ENCODE peak calls at places on chromosomes 1 and 21, in five cellular contexts. A is sigmoid colon, Q is adrenal gland, X is suprapubic skin, M is Peyer's patch. K is an unnamed sample.

GRCh38 chr1:5287178-5288155 is 633.1 kb downstream of the AJAP1 start:
- DNase-seq in A (no peak), Q (no peak), X (no peak), M (no peak), K (peak; percentile 35)

GRCh38 chr1:9506901-9507300 is 32.4 kb upstream of the SLC25A33 start:
- DNase-seq in A (no peak), Q (no peak), X (no peak), M (no peak), K (no peak)

GRCh38 chr1:153804112-153804511 is 28.9 kb downstream of the SLC27A3 start:
- DNase-seq in A (no peak), Q (no peak), X (no peak), M (peak; percentile 21), K (no peak)

GRCh38 chr1:1061682-1062363 is 12.3 kb downstream of the RNF223 start:
- DNase-seq in A (no peak), Q (no peak), X (no peak), M (no peak), K (no peak)

GRCh38 chr1:64482128-64482527 is 12.2 kb downstream of the CACHD1 start:
- DNase-seq in A (no peak), Q (no peak), X (no peak), M (no peak), K (no peak)

GRCh38 chr1:231338270-231339128 is at the start of gene SPRTN:
- DNase-seq in A (no peak), Q (no peak), X (peak; percentile 94), M (no peak), K (no peak)

GRCh38 chr1:85137660-85138059 is 63.2 kb downstream of the SYDE2 start:
- DNase-seq in A (peak; percentile 70), Q (peak; percentile 37), X (no peak), M (peak; percentile 84), K (no peak)

GRCh38 chr1:6419397-6419802 is 319 bp downstream of the HES2 start:
- DNase-seq in A (no peak), Q (no peak), X (no peak), M (no peak), K (no peak)

GRCh38 chr21:33433425-33434114 is 30.4 kb downstream of the IFNGR2 start:
- DNase-seq in A (no peak), Q (no peak), X (no peak), M (peak; percentile 37), K (no peak)

GRCh38 chr1:35587736-35588135 is 14.6 kb downstream of the TFAP2E start:
- DNase-seq in A (peak; percentile 14), Q (no peak), X (no peak), M (no peak), K (peak; percentile 18)

GRCh38 chr1:180934563-180934962 is 21.9 kb downstream of the KIAA1614 start:
- DNase-seq in A (no peak), Q (no peak), X (no peak), M (no peak), K (no peak)

GRCh38 chr1:240935921-240936320 is 324.0 kb upstream of the GREM2 start:
- DNase-seq in A (no peak), Q (no peak), X (no peak), M (no peak), K (no peak)

GRCh38 chr1:240258910-240259309 is 167.2 kb downstream of the FMN2 start:
- DNase-seq in A (no peak), Q (no peak), X (no peak), M (no peak), K (no peak)

GRCh38 chr1:27934818-27935549 is at the start of gene SMPDL3B:
- DNase-seq in A (no peak), Q (no peak), X (no peak), M (peak; percentile 82), K (peak; percentile 49)

GRCh38 chr1:16143566-16144324 is 12.1 kb downstream of the EPHA2 start:
- DNase-seq in A (no peak), Q (no peak), X (no peak), M (peak; percentile 89), K (no peak)

GRCh38 chr1:176878750-176879536 is 285.6 kb downstream of the ASTN1 start:
- DNase-seq in A (no peak), Q (no peak), X (no peak), M (no peak), K (no peak)

GRCh38 chr1:25691211-25691610 is 74.6 kb downstream of the MAN1C1 start:
- DNase-seq in A (no peak), Q (no peak), X (no peak), M (no peak), K (no peak)

GRCh38 chr1:172269644-172270043 is 150.8 kb upstream of the C1orf105 start:
- DNase-seq in A (no peak), Q (no peak), X (no peak), M (no peak), K (no peak)

GRCh38 chr1:95852483-95853070 is 618.6 kb downstream of the RWDD3 start:
- DNase-seq in A (no peak), Q (no peak), X (no peak), M (no peak), K (no peak)

GRCh38 chr1:205077934-205078311 is 6.3 kb downstream of the TMEM81 start:
- DNase-seq in A (no peak), Q (no peak), X (no peak), M (no peak), K (no peak)

DNA sequence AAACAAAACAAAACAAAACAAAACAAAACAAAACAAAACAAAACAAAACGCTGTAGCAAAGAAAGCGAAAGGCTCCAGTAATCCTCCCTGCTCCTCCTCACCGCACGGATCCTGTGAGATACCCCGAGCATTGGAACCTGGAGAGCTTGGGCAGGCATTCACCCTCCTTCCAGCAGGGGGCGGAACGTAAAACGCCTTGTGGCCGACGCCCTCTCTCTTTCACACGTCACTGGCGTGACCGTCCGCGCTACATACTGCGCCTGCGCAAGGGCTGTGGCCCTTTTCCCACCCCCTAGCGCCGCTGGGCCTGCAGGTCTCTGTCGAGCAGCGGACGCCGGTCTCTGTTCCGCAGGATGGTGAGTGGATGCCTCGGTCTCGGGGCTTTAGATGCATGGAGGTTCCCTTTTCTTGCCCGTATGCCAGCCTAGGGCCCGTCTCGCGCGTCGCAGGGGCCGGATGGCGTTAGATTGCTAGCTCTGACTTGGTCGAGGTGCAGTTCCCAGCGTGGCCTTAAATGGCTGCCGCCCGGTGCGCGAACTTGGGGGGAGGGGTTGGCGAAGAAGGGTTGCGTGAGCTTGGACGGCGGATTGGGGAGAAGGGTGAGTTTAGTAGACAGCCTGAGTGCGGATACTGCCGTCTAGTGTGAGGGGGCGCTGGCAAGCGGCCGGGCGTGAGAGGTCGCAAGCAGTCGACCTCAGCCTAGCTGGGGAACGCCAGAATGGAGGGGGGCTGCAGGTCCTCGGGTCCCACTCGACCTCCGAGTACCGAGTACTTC is at the start of gene RPL5:
- DNase-seq in A (peak; percentile 98), Q (peak; percentile 98), X (peak; percentile 98), M (peak; percentile 99), K (peak; percentile 99)
- TF ChIP-seq POLR2A in A (peak; percentile 92), Q (peak; percentile 94), X (peak; percentile 94), M (peak; percentile 85), K (peak; percentile 81)

DNA sequence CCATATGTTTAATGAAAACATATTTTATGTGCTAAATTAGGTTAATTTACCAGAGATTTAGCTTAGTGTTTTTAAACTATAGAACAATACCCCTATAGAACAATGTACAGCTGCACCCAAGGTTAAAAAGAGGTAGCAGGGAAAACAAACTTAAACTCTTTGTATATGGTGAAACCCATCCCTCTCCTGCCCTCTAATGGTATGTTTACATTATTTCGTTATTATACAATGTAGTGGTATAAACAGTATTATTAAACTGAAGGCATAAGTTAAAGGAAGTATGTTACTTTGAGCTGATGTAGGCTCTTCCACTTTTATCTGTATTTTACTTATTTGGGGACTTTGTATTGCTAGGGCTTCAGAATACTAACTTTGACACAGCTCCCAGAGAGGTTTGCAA is 16.7 kb upstream of the ZYG11A start:
- DNase-seq in A (no peak), Q (no peak), X (no peak), M (no peak), K (no peak)
- TF ChIP-seq CTCF in A (no peak), Q (no peak), X (no peak), M (no peak), K (no peak)

GRCh38 chr1:32969556-32969955 is 4.9 kb upstream of the RNF19B start:
- DNase-seq in A (no peak), Q (no peak), X (no peak), M (no peak), K (no peak)

GRCh38 chr1:32977546-32978087 is 13.0 kb upstream of the RNF19B start:
- DNase-seq in A (no peak), Q (no peak), X (no peak), M (no peak), K (no peak)

GRCh38 chr1:32971576-32971975 is 7.0 kb upstream of the RNF19B start:
- DNase-seq in A (no peak), Q (no peak), X (no peak), M (no peak), K (no peak)

GRCh38 chr1:32971156-32971555 is 6.5 kb upstream of the RNF19B start:
- DNase-seq in A (no peak), Q (no peak), X (no peak), M (no peak), K (no peak)

GRCh38 chr1:32972814-32973428 is 8.3 kb upstream of the RNF19B start:
- DNase-seq in A (peak; percentile 77), Q (peak; percentile 73), X (no peak), M (no peak), K (peak; percentile 85)
- TF ChIP-seq POLR2A in A (no peak), Q (peak; percentile 45), X (no peak), M (no peak), K (no peak)

GRCh38 chr1:200037904-200038644 is 10.6 kb downstream of the NR5A2 start:
- DNase-seq in A (no peak), Q (no peak), X (no peak), M (no peak), K (no peak)
- TF ChIP-seq CTCF in A (no peak), Q (no peak), X (no peak), M (no peak), K (no peak)

GRCh38 chr1:225746361-225747179 is 31.1 kb upstream of the SRP9 start:
- DNase-seq in A (peak; percentile 85), Q (peak; percentile 79), X (no peak), M (peak; percentile 78), K (no peak)
- TF ChIP-seq POLR2A in A (no peak), Q (peak; percentile 85), X (no peak), M (peak; percentile 53), K (no peak)